ENCODE peak calls at places on chromosomes 2 and 18, in four cellular contexts. X is cardiac fibroblast, T is adrenal gland, S is pancreas. N is an unnamed sample.
A peak's percentile ranks its signal among the peaks of the same experiment; 100 is the strongest.

GRCh38 chr2:198117397-198118041 is 313.1 kb downstream of the PLCL1 start:
- DNase-seq in X (no peak), T (no peak), S (no peak), N (no peak)

GRCh38 chr2:236408786-236409185 is 144.6 kb upstream of the ASB18 start:
- DNase-seq in X (no peak), T (no peak), S (no peak), N (no peak)

GRCh38 chr2:215878476-215879063 is 134.8 kb downstream of the MREG start:
- DNase-seq in X (peak; percentile 47), T (no peak), S (no peak), N (peak; percentile 16)

GRCh38 chr2:8551622-8552074 is 130.2 kb upstream of the ID2 start:
- DNase-seq in X (no peak), T (peak; percentile 50), S (no peak), N (no peak)

GRCh38 chr2:24231461-24231881 is 56.6 kb downstream of the FAM228A start:
- DNase-seq in X (no peak), T (peak; percentile 38), S (no peak), N (no peak)

GRCh38 chr18:6795307-6795706 is 65.8 kb downstream of the ARHGAP28 start:
- DNase-seq in X (peak; percentile 67), T (no peak), S (no peak), N (no peak)

GRCh38 chr18:76496200-76496890 is 1.3 kb upstream of the ZNF516 start:
- DNase-seq in X (peak; percentile 81), T (peak; percentile 81), S (peak; percentile 51), N (no peak)

GRCh38 chr2:100995309-100996075 is 6.6 kb upstream of the RPL31 start:
- DNase-seq in X (no peak), T (peak; percentile 47), S (no peak), N (no peak)

GRCh38 chr2:120682654-120683053 is 53.0 kb upstream of the GLI2 start:
- DNase-seq in X (no peak), T (no peak), S (no peak), N (no peak)

GRCh38 chr18:24913507-24914147 is 438.3 kb downstream of the ZNF521 start:
- DNase-seq in X (no peak), T (no peak), S (no peak), N (no peak)

GRCh38 chr2:102103284-102103683 is 39.3 kb upstream of the IL1R1 start:
- DNase-seq in X (no peak), T (no peak), S (no peak), N (no peak)

GRCh38 chr18:74498712-74499629 is 2.8 kb downstream of the CNDP2 start:
- DNase-seq in X (peak; percentile 17), T (no peak), S (peak; percentile 31), N (no peak)

GRCh38 chr2:180938419-180938818 is 42.0 kb upstream of the UBE2E3 start:
- DNase-seq in X (peak; percentile 72), T (no peak), S (no peak), N (no peak)

GRCh38 chr2:714005-714741 is 37.0 kb upstream of the TMEM18 start:
- DNase-seq in X (peak; percentile 59), T (peak; percentile 88), S (peak; percentile 73), N (peak; percentile 12)

GRCh38 chr2:715038-715437 is 37.8 kb upstream of the TMEM18 start:
- DNase-seq in X (no peak), T (no peak), S (no peak), N (no peak)

GRCh38 chr2:719191-719590 is 42.0 kb upstream of the TMEM18 start:
- DNase-seq in X (no peak), T (no peak), S (no peak), N (no peak)

GRCh38 chr2:719734-720133 is 42.5 kb upstream of the TMEM18 start:
- DNase-seq in X (no peak), T (no peak), S (no peak), N (no peak)

DNA sequence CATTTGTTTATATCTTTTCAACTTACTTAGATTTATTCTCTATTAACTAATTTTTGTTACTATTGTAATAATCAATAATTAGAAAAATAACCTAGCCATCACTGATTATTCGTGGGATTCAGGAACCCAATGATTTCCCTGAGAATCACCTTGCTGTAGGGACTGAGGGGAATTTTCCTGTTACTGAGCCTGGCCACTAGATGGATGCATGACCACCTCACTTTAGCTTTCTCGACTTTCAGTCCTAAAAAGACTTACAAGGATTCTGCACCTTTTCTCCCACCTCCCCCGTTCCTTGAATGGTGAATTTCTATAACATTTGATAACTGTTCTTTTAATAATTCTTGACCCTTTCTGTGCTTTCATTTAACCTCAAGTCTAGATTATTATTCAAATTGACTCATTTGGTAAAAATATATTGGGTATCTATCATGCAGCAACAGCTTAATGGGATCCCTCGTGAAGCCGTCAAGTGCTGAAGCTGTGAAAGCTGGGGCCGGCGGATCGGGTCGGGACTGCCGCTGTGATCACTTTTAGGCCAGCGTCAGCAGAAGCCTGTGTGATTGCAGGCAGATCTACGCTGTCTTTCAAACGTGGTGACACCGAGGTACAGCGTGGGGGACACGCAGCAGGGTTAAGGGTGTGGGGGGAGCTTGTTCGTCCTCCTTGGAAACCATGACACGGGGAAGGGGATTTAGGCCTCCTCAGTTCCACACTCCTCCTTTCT is 38.8 kb upstream of the TMEM18 start:
- DNase-seq in X (peak; percentile 18), T (no peak), S (no peak), N (no peak)
- TF ChIP-seq CTCF in X (peak; percentile 22), T (no peak), S (no peak), N (peak; percentile 39)

GRCh38 chr18:78230911-78231310 is 748.7 kb upstream of the SALL3 start:
- DNase-seq in X (no peak), T (no peak), S (no peak), N (no peak)

GRCh38 chr18:78232196-78232595 is 747.4 kb upstream of the SALL3 start:
- DNase-seq in X (no peak), T (no peak), S (no peak), N (no peak)

DNA sequence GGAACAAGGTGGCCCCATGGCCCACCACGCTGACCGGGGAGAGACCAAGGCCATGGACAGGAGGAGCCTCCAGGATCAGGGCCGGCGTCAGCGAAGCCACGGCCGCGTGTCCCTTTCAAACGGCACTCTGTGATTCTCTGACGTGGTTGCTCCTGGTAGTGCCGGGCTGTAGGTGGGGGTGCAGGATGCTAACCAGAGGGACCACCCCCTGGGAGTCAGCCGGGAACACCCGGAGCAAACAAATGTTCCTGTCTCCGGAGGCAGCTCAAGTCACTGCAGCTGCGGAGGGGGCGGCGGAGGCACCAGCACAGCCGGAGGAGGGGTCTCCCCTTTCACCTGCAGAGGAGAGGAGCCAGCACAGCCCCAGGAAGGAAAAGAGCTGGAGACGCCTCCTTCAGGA is 750.6 kb upstream of the SALL3 start:
- DNase-seq in X (no peak), T (no peak), S (no peak), N (no peak)
- TF ChIP-seq CTCF in X (no peak), T (no peak), S (no peak), N (no peak)

GRCh38 chr2:171541202-171541884 is 19.1 kb downstream of the CYBRD1 start:
- DNase-seq in X (no peak), T (no peak), S (no peak), N (no peak)
- TF ChIP-seq CTCF in X (peak; percentile 58), T (no peak), S (no peak), N (peak; percentile 42)

DNA sequence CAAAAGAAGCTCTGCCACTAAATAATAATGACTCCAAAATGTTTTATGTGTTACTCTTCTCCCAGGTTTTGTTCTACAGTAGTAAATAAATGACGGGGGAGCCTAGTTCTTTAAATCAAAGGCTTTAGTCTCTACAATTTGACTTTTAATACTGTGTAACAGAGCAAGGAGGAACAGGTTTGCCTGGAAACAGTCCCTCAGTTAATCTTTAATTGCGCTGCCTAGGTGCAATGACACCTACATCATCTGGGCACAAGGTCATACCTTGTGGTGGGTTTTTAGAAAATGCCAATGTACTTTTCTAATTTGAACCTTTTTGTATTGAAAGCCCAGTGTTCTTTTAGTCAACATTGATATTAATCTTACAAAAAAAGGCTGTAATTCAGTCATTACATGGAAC is 287.3 kb upstream of the SETBP1 start:
- DNase-seq in X (no peak), T (no peak), S (peak; percentile 42), N (no peak)
- TF ChIP-seq CTCF in X (no peak), T (no peak), S (no peak), N (no peak)

GRCh38 chr2:132670961-132671781 is 1.2 kb upstream of the LYPD1 start:
- DNase-seq in X (peak; percentile 67), T (no peak), S (no peak), N (peak; percentile 38)

GRCh38 chr2:132681766-132682165 is 11.8 kb upstream of the LYPD1 start:
- DNase-seq in X (no peak), T (no peak), S (no peak), N (no peak)

GRCh38 chr2:132678498-132678897 is 8.5 kb upstream of the LYPD1 start:
- DNase-seq in X (no peak), T (no peak), S (no peak), N (no peak)

GRCh38 chr2:132677661-132678060 is 7.7 kb upstream of the LYPD1 start:
- DNase-seq in X (no peak), T (no peak), S (no peak), N (no peak)

DNA sequence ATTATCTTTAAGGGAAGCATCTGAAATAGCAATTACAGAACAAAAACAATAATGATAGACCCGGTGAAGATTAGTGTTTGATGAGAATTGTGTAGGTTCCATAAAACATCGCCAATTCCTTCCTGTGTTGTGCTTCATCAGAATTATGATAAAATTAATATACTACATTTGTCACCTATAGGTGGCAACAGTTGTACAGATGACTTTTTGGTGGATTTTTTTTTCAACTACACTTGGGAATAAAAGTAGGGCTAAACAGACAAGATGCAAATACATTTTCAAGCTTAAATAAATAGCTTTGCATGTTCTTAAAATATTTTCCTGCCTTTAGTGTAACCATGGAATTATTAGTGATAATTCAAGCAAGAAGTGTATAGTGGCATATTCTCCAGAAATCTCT is 7.0 kb upstream of the LYPD1 start:
- DNase-seq in X (no peak), T (no peak), S (no peak), N (no peak)
- TF ChIP-seq CTCF in X (no peak), T (no peak), S (no peak), N (no peak)

DNA sequence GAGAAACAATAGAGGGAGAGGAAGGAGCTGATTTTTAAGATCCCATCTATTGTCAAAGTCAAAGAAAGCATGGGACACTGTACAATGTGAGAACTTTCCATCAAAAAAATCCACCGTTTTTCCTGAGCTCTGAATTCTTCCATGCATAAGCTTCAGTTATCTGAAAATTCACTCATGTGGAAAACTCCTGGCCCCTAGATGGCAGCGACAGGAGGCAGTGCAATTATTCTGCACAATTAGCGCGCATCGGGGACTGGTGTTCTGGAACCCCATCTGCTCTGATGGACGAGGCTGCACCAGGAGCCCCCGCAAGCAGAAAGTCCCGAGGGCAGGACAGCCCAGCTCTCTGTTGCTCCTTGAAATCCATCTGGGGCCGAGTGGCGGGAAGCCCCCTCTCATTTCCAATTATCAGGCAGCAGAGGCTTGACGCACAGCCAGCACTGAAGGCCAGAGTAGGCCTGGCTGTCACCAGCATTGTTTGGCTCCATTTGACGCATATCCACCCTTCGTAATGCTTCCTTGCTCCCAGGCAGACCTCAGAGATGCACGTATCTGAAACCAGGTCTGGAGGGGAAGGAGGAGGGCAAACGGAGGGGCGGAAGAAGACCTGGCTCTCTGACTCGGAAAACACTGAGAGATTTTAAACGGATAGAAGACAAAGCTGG is 70.0 kb downstream of the TNS1 start:
- DNase-seq in X (peak; percentile 52), T (peak; percentile 87), S (no peak), N (no peak)
- TF ChIP-seq CTCF in X (peak; percentile 11), T (no peak), S (no peak), N (no peak)

N was measured in AG09319.